ENCODE peak calls at places on chromosomes 3 and 15, in four cellular contexts. One of them, this sample, is unnamed.
A peak's percentile ranks its signal among the peaks of the same experiment; 100 is the strongest.

GRCh38 chr15:94653071-94653470 is 421.7 kb downstream of the MCTP2 start:
- DNase-seq in HEK293T: no peak
- DNase-seq in GM12878: no peak
- DNase-seq in HepG2: no peak
- DNase-seq in this sample: no peak

GRCh38 chr15:67825880-67826716 is 789 bp downstream of the SKOR1 start:
- DNase-seq in HEK293T: no peak
- DNase-seq in GM12878: no peak
- DNase-seq in HepG2: no peak
- DNase-seq in this sample: no peak

GRCh38 chr15:101127503-101128076 is 124.3 kb downstream of the CHSY1 start:
- DNase-seq in HEK293T: peak; percentile 51
- DNase-seq in GM12878: peak; percentile 82
- DNase-seq in HepG2: peak; percentile 24
- DNase-seq in this sample: no peak

GRCh38 chr3:170751894-170752283 is 118.1 kb downstream of the RPL22L1 start:
- DNase-seq in HEK293T: no peak
- DNase-seq in GM12878: no peak
- DNase-seq in HepG2: no peak
- DNase-seq in this sample: no peak

GRCh38 chr3:12948891-12949711 is 107.7 kb upstream of the RPL32 start:
- DNase-seq in HEK293T: no peak
- DNase-seq in GM12878: no peak
- DNase-seq in HepG2: no peak
- DNase-seq in this sample: no peak

GRCh38 chr3:11909726-11910125 is 63.0 kb upstream of the TAMM41 start:
- DNase-seq in HEK293T: no peak
- DNase-seq in GM12878: no peak
- DNase-seq in HepG2: no peak
- DNase-seq in this sample: no peak

GRCh38 chr3:110810356-110810755 is 261.3 kb upstream of the NECTIN3 start:
- DNase-seq in HEK293T: no peak
- DNase-seq in GM12878: no peak
- DNase-seq in HepG2: no peak
- DNase-seq in this sample: no peak

GRCh38 chr3:142618917-142619401 is 22.8 kb downstream of the PLS1 start:
- DNase-seq in HEK293T: no peak
- DNase-seq in GM12878: no peak
- DNase-seq in HepG2: peak; percentile 3
- DNase-seq in this sample: peak; percentile 61

GRCh38 chr3:143330316-143330868 is 210.8 kb downstream of the CHST2 start:
- DNase-seq in HEK293T: no peak
- DNase-seq in GM12878: no peak
- DNase-seq in HepG2: no peak
- DNase-seq in this sample: no peak

GRCh38 chr3:159604151-159604581 is 384.5 kb upstream of the IL12A start:
- DNase-seq in HEK293T: no peak
- DNase-seq in GM12878: no peak
- DNase-seq in HepG2: no peak
- DNase-seq in this sample: no peak

GRCh38 chr3:53707222-53707621 is 139.0 kb downstream of the CHDH start:
- DNase-seq in HEK293T: no peak
- DNase-seq in GM12878: no peak
- DNase-seq in HepG2: no peak
- DNase-seq in this sample: no peak

GRCh38 chr15:69994429-69995201 is 103.1 kb downstream of the TLE3 start:
- DNase-seq in HEK293T: no peak
- DNase-seq in GM12878: no peak
- DNase-seq in HepG2: no peak
- DNase-seq in this sample: no peak

GRCh38 chr3:132538072-132538471 is 59.0 kb upstream of the ACKR4 start:
- DNase-seq in HEK293T: no peak
- DNase-seq in GM12878: no peak
- DNase-seq in HepG2: peak; percentile 71
- DNase-seq in this sample: no peak

GRCh38 chr3:13025090-13025489 is 48.1 kb downstream of the IQSEC1 start:
- DNase-seq in HEK293T: no peak
- DNase-seq in GM12878: no peak
- DNase-seq in HepG2: peak; percentile 12
- DNase-seq in this sample: no peak

GRCh38 chr3:152968388-152969024 is 133.6 kb downstream of the P2RY1 start:
- DNase-seq in HEK293T: no peak
- DNase-seq in GM12878: no peak
- DNase-seq in HepG2: no peak
- DNase-seq in this sample: peak; percentile 8

GRCh38 chr3:105649469-105649868 is 219.3 kb downstream of the CBLB start:
- DNase-seq in HEK293T: no peak
- DNase-seq in GM12878: no peak
- DNase-seq in HepG2: no peak
- DNase-seq in this sample: no peak

GRCh38 chr3:21750291-21750690 is 719 bp downstream of the ZNF385D start:
- DNase-seq in HEK293T: no peak
- DNase-seq in GM12878: no peak
- DNase-seq in HepG2: no peak
- DNase-seq in this sample: no peak

GRCh38 chr3:137165117-137165806 is 207.5 kb downstream of the IL20RB start:
- DNase-seq in HEK293T: no peak
- DNase-seq in GM12878: no peak
- DNase-seq in HepG2: no peak
- DNase-seq in this sample: peak; percentile 12

GRCh38 chr3:125055165-125055912 is 458 bp downstream of the HEG1 start:
- DNase-seq in HEK293T: peak; percentile 46
- DNase-seq in GM12878: no peak
- DNase-seq in HepG2: no peak
- DNase-seq in this sample: peak; percentile 2

GRCh38 chr15:66224946-66225345 is 28.6 kb downstream of the MEGF11 start:
- DNase-seq in HEK293T: no peak
- DNase-seq in GM12878: no peak
- DNase-seq in HepG2: no peak
- DNase-seq in this sample: no peak

GRCh38 chr15:29600262-29600661 is 222.0 kb downstream of the TJP1 start:
- DNase-seq in HEK293T: no peak
- DNase-seq in GM12878: no peak
- DNase-seq in HepG2: no peak
- DNase-seq in this sample: no peak

GRCh38 chr3:113631143-113631542 is 65.3 kb downstream of the USF3 start:
- DNase-seq in HEK293T: no peak
- DNase-seq in GM12878: no peak
- DNase-seq in HepG2: no peak
- DNase-seq in this sample: no peak
- TF ChIP-seq FOXK2 in HEK293T: no peak
- TF ChIP-seq FOXK2 in GM12878: no peak
- TF ChIP-seq FOXK2 in HepG2: no peak
- TF ChIP-seq FOXK2 in this sample: no peak

DNA sequence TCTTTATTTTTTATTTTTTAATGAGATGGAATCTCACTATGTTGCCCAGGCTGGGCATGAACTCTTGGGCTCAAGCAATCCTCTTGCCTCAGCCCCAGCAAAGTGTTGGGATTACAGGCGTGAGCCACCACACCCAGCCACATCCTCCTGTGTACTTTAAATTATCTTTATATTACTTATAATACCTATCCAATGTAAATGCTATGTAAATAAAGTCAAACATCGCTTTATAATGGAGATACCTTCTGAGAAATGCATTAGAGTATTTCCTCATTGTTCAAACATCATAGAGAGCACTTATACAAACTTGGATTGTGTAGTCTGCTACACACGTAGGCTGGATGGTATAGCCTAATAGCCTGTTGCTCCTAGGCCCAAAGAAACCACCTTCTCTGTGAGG is 41.4 kb upstream of the MAGI1 start:
- DNase-seq in HEK293T: no peak
- DNase-seq in GM12878: no peak
- DNase-seq in HepG2: no peak
- DNase-seq in this sample: no peak
- TF ChIP-seq FOXK2 in HEK293T: no peak
- TF ChIP-seq FOXK2 in GM12878: no peak
- TF ChIP-seq FOXK2 in HepG2: no peak
- TF ChIP-seq FOXK2 in this sample: no peak

GRCh38 chr15:44101286-44101685 is 93.8 kb downstream of the FRMD5 start:
- DNase-seq in HEK293T: no peak
- DNase-seq in GM12878: no peak
- DNase-seq in HepG2: no peak
- DNase-seq in this sample: no peak
- TF ChIP-seq FOXK2 in HEK293T: no peak
- TF ChIP-seq FOXK2 in GM12878: no peak
- TF ChIP-seq FOXK2 in HepG2: no peak
- TF ChIP-seq FOXK2 in this sample: no peak

DNA sequence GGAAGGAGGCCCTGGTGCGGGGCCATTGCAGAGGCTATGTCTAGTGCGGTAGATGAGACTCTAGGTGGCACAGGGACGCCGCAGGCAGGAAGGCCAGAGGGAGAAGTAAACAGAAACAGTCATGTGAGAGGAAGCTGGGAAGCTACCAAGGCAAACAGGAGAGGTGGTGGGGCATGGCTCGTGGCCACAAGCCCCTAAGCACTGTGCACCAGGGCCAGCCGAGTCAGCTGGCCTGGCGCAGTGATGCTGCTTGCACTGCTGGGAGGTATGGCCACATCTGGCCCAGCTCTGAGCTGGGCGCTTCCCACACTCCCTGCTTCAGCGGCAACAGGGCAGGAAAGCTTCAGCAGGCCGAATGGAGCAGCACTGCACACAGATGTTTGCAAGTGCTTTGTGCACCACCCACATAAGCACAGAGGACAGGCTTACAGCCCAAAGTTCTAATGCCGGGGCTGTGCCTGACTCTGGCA is 76.6 kb downstream of the SRGAP3 start:
- DNase-seq in HEK293T: no peak
- DNase-seq in GM12878: no peak
- DNase-seq in HepG2: peak; percentile 57
- DNase-seq in this sample: no peak
- TF ChIP-seq FOXK2 in HEK293T: no peak
- TF ChIP-seq FOXK2 in GM12878: no peak
- TF ChIP-seq FOXK2 in HepG2: no peak
- TF ChIP-seq FOXK2 in this sample: no peak

GRCh38 chr3:112170046-112170445 is 37.0 kb upstream of the GCSAM start:
- DNase-seq in HEK293T: no peak
- DNase-seq in GM12878: no peak
- DNase-seq in HepG2: no peak
- DNase-seq in this sample: no peak

GRCh38 chr3:112175037-112175436 is 42.0 kb upstream of the GCSAM start:
- DNase-seq in HEK293T: no peak
- DNase-seq in GM12878: no peak
- DNase-seq in HepG2: no peak
- DNase-seq in this sample: no peak

GRCh38 chr3:112175646-112176045 is 42.6 kb upstream of the GCSAM start:
- DNase-seq in HEK293T: no peak
- DNase-seq in GM12878: no peak
- DNase-seq in HepG2: no peak
- DNase-seq in this sample: no peak

GRCh38 chr3:112167758-112168157 is 34.7 kb upstream of the GCSAM start:
- DNase-seq in HEK293T: no peak
- DNase-seq in GM12878: peak; percentile 27
- DNase-seq in HepG2: no peak
- DNase-seq in this sample: no peak

DNA sequence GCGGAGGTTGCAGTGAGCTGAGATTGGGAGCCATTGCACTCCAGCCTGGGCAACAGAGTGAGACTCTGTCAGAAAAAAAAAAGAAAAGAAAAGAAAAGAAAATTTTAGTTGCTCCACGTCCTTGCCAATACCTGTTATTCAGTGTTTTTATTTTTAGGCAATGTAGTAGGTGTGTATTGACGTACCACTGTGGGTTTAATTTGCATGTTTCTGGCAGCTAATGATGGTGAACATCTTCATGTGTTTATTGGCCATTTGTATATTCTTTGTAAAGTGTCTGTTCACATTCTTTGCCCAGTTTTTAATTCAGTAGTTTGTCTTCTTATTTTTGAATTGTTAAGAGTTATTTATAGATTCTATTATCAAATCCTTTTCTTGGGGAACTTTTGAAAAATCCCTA is 38.1 kb upstream of the GCSAM start:
- DNase-seq in HEK293T: no peak
- DNase-seq in GM12878: no peak
- DNase-seq in HepG2: no peak
- DNase-seq in this sample: no peak
- TF ChIP-seq FOXK2 in HEK293T: no peak
- TF ChIP-seq FOXK2 in GM12878: no peak
- TF ChIP-seq FOXK2 in HepG2: no peak
- TF ChIP-seq FOXK2 in this sample: no peak

GRCh38 chr3:185711255-185711870 is 113.5 kb downstream of the IGF2BP2 start:
- DNase-seq in HEK293T: no peak
- DNase-seq in GM12878: no peak
- DNase-seq in HepG2: no peak
- DNase-seq in this sample: no peak
- TF ChIP-seq FOXK2 in HEK293T: no peak
- TF ChIP-seq FOXK2 in GM12878: no peak
- TF ChIP-seq FOXK2 in HepG2: no peak
- TF ChIP-seq FOXK2 in this sample: no peak

DNA sequence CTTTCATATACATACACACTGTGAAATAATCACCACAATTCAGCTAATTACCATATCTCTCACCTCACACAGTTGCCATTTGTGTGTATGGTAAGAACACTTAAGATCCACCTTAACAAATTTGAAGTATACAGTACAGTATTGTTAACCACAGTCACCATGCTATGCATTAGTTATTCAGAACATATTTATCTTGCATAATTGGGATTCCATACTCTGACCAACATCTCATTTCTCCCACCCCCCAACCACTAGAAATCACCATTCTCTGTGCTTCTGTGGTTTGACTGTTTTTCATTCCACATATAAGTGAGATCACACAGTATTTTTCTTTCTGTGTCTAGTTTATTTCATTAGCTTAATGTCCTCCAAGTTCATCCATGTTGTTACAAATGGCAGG is 247.7 kb upstream of the CTNNB1 start:
- DNase-seq in HEK293T: no peak
- DNase-seq in GM12878: no peak
- DNase-seq in HepG2: no peak
- DNase-seq in this sample: no peak
- TF ChIP-seq FOXK2 in HEK293T: no peak
- TF ChIP-seq FOXK2 in GM12878: no peak
- TF ChIP-seq FOXK2 in HepG2: no peak
- TF ChIP-seq FOXK2 in this sample: no peak

GRCh38 chr15:38401101-38401500 is 52.8 kb upstream of the FAM98B start:
- DNase-seq in HEK293T: no peak
- DNase-seq in GM12878: no peak
- DNase-seq in HepG2: no peak
- DNase-seq in this sample: no peak

GRCh38 chr15:38401716-38402115 is 52.2 kb upstream of the FAM98B start:
- DNase-seq in HEK293T: no peak
- DNase-seq in GM12878: no peak
- DNase-seq in HepG2: no peak
- DNase-seq in this sample: no peak

GRCh38 chr15:38398134-38398533 is 55.8 kb upstream of the FAM98B start:
- DNase-seq in HEK293T: no peak
- DNase-seq in GM12878: no peak
- DNase-seq in HepG2: peak; percentile 13
- DNase-seq in this sample: no peak
- TF ChIP-seq FOXK2 in HEK293T: no peak
- TF ChIP-seq FOXK2 in GM12878: no peak
- TF ChIP-seq FOXK2 in HepG2: no peak
- TF ChIP-seq FOXK2 in this sample: no peak